ENCODE peak calls at places on chromosomes 4 and X, in five cellular contexts. One of them, this sample, is unnamed.

GRCh38 chr4:11426003-11426402 is 2.7 kb downstream of the HS3ST1 start:
- DNase-seq in type B pancreatic cell: no peak
- DNase-seq in OCI-LY7: no peak
- DNase-seq in HFFc6: no peak
- DNase-seq in B cell: no peak
- DNase-seq in this sample: no peak

GRCh38 chrX:112731793-112732192 is 52.1 kb upstream of the LHFPL1 start:
- DNase-seq in type B pancreatic cell: no peak
- DNase-seq in OCI-LY7: peak
- DNase-seq in HFFc6: no peak
- DNase-seq in B cell: no peak
- DNase-seq in this sample: no peak

GRCh38 chr4:189502841-189503240 is 437.8 kb upstream of the FRG1 start:
- DNase-seq in type B pancreatic cell: no peak
- DNase-seq in OCI-LY7: no peak
- DNase-seq in HFFc6: no peak
- DNase-seq in B cell: no peak
- DNase-seq in this sample: no peak

GRCh38 chrX:19747672-19748610 is 139.5 kb downstream of the SH3KBP1 start:
- DNase-seq in type B pancreatic cell: no peak
- DNase-seq in OCI-LY7: peak
- DNase-seq in HFFc6: no peak
- DNase-seq in B cell: peak
- DNase-seq in this sample: no peak

GRCh38 chrX:1486749-1487361 is 34.1 kb upstream of the ASMTL start:
- DNase-seq in type B pancreatic cell: peak
- DNase-seq in OCI-LY7: no peak
- DNase-seq in HFFc6: no peak
- DNase-seq in B cell: peak
- DNase-seq in this sample: no peak

GRCh38 chr4:185265942-185266341 is 56.5 kb downstream of the SNX25 start:
- DNase-seq in type B pancreatic cell: no peak
- DNase-seq in OCI-LY7: peak
- DNase-seq in HFFc6: peak
- DNase-seq in B cell: no peak
- DNase-seq in this sample: no peak

GRCh38 chrX:11480626-11481025 is 185.1 kb downstream of the ARHGAP6 start:
- DNase-seq in type B pancreatic cell: no peak
- DNase-seq in OCI-LY7: no peak
- DNase-seq in HFFc6: no peak
- DNase-seq in B cell: no peak
- DNase-seq in this sample: no peak

GRCh38 chr4:65381648-65382047 is 288.6 kb downstream of the EPHA5 start:
- DNase-seq in type B pancreatic cell: no peak
- DNase-seq in OCI-LY7: no peak
- DNase-seq in HFFc6: no peak
- DNase-seq in B cell: no peak
- DNase-seq in this sample: no peak

GRCh38 chr4:35106091-35106734 is 1138.1 kb downstream of the ARAP2 start:
- DNase-seq in type B pancreatic cell: no peak
- DNase-seq in OCI-LY7: no peak
- DNase-seq in HFFc6: no peak
- DNase-seq in B cell: no peak
- DNase-seq in this sample: no peak

GRCh38 chr4:101475246-101475645 is 127.9 kb upstream of the PPP3CA start:
- DNase-seq in type B pancreatic cell: no peak
- DNase-seq in OCI-LY7: no peak
- DNase-seq in HFFc6: no peak
- DNase-seq in B cell: no peak
- DNase-seq in this sample: no peak

GRCh38 chr4:88893961-88894360 is 163.0 kb downstream of the FAM13A start:
- DNase-seq in type B pancreatic cell: no peak
- DNase-seq in OCI-LY7: no peak
- DNase-seq in HFFc6: no peak
- DNase-seq in B cell: no peak
- DNase-seq in this sample: no peak

GRCh38 chr4:163595590-163595989 is 101.1 kb downstream of the TMA16 start:
- DNase-seq in type B pancreatic cell: no peak
- DNase-seq in OCI-LY7: no peak
- DNase-seq in HFFc6: no peak
- DNase-seq in B cell: no peak
- DNase-seq in this sample: no peak

GRCh38 chr4:184624972-184625554 is 24.2 kb downstream of the CASP3 start:
- DNase-seq in type B pancreatic cell: no peak
- DNase-seq in OCI-LY7: no peak
- DNase-seq in HFFc6: no peak
- DNase-seq in B cell: no peak
- DNase-seq in this sample: no peak

GRCh38 chr4:183304538-183304937 is 15.5 kb downstream of the CLDN22 start:
- DNase-seq in type B pancreatic cell: no peak
- DNase-seq in OCI-LY7: no peak
- DNase-seq in HFFc6: no peak
- DNase-seq in B cell: no peak
- DNase-seq in this sample: no peak

GRCh38 chr4:76984127-76984526 is 34.6 kb downstream of the SEPTIN11 start:
- DNase-seq in type B pancreatic cell: no peak
- DNase-seq in OCI-LY7: peak
- DNase-seq in HFFc6: peak
- DNase-seq in B cell: no peak
- DNase-seq in this sample: no peak

GRCh38 chr4:8539661-8540060 is 40.5 kb upstream of the GPR78 start:
- DNase-seq in type B pancreatic cell: no peak
- DNase-seq in OCI-LY7: no peak
- DNase-seq in HFFc6: no peak
- DNase-seq in B cell: no peak
- DNase-seq in this sample: no peak

GRCh38 chr4:15078682-15079642 is 76.7 kb downstream of the CPEB2 start:
- DNase-seq in type B pancreatic cell: no peak
- DNase-seq in OCI-LY7: no peak
- DNase-seq in HFFc6: no peak
- DNase-seq in B cell: no peak
- DNase-seq in this sample: no peak

GRCh38 chr4:185054257-185054656 is 36.0 kb downstream of the HELT start:
- DNase-seq in type B pancreatic cell: no peak
- DNase-seq in OCI-LY7: no peak
- DNase-seq in HFFc6: no peak
- DNase-seq in B cell: no peak
- DNase-seq in this sample: no peak

GRCh38 chr4:29276150-29276549 is 1444.0 kb upstream of the PCDH7 start:
- DNase-seq in type B pancreatic cell: no peak
- DNase-seq in OCI-LY7: no peak
- DNase-seq in HFFc6: no peak
- DNase-seq in B cell: no peak
- DNase-seq in this sample: no peak

GRCh38 chr4:139599594-139600374 is 43.8 kb upstream of the SETD7 start:
- DNase-seq in type B pancreatic cell: no peak
- DNase-seq in OCI-LY7: no peak
- DNase-seq in HFFc6: peak
- DNase-seq in B cell: no peak
- DNase-seq in this sample: no peak

GRCh38 chrX:154471870-154472684 is 7.0 kb downstream of the LAGE3 start:
- DNase-seq in type B pancreatic cell: no peak
- DNase-seq in OCI-LY7: no peak
- DNase-seq in HFFc6: no peak
- DNase-seq in B cell: no peak
- DNase-seq in this sample: no peak

GRCh38 chr4:118849867-118850812 is 14.2 kb upstream of the SEC24D start:
- DNase-seq in type B pancreatic cell: no peak
- DNase-seq in OCI-LY7: peak
- DNase-seq in HFFc6: no peak
- DNase-seq in B cell: no peak
- DNase-seq in this sample: no peak

GRCh38 chr4:43690121-43690520 is 758.5 kb downstream of the KCTD8 start:
- DNase-seq in type B pancreatic cell: no peak
- DNase-seq in OCI-LY7: no peak
- DNase-seq in HFFc6: no peak
- DNase-seq in B cell: no peak
- DNase-seq in this sample: no peak

GRCh38 chr4:142534994-142535393 is 311.1 kb downstream of the INPP4B start:
- DNase-seq in type B pancreatic cell: no peak
- DNase-seq in OCI-LY7: no peak
- DNase-seq in HFFc6: peak
- DNase-seq in B cell: no peak
- DNase-seq in this sample: no peak

GRCh38 chr4:141375855-141376254 is 155.2 kb downstream of the ZNF330 start:
- DNase-seq in type B pancreatic cell: no peak
- DNase-seq in OCI-LY7: no peak
- DNase-seq in HFFc6: peak
- DNase-seq in B cell: no peak
- DNase-seq in this sample: no peak

GRCh38 chrX:1481636-1482529 is 29.2 kb upstream of the ASMTL start:
- DNase-seq in type B pancreatic cell: peak
- DNase-seq in OCI-LY7: peak
- DNase-seq in HFFc6: peak
- DNase-seq in B cell: peak
- DNase-seq in this sample: no peak

GRCh38 chr4:113881256-113881655 is 98.2 kb downstream of the ARSJ start:
- DNase-seq in type B pancreatic cell: no peak
- DNase-seq in OCI-LY7: no peak
- DNase-seq in HFFc6: peak
- DNase-seq in B cell: no peak
- DNase-seq in this sample: no peak

GRCh38 chr4:113880240-113881028 is 99.0 kb downstream of the ARSJ start:
- DNase-seq in type B pancreatic cell: no peak
- DNase-seq in OCI-LY7: no peak
- DNase-seq in HFFc6: no peak
- DNase-seq in B cell: no peak
- DNase-seq in this sample: no peak

GRCh38 chr4:113882668-113883067 is 96.8 kb downstream of the ARSJ start:
- DNase-seq in type B pancreatic cell: no peak
- DNase-seq in OCI-LY7: no peak
- DNase-seq in HFFc6: no peak
- DNase-seq in B cell: no peak
- DNase-seq in this sample: no peak

GRCh38 chr4:113874480-113874879 is 105.0 kb downstream of the ARSJ start:
- DNase-seq in type B pancreatic cell: no peak
- DNase-seq in OCI-LY7: no peak
- DNase-seq in HFFc6: no peak
- DNase-seq in B cell: no peak
- DNase-seq in this sample: no peak

GRCh38 chr4:113878718-113879117 is 100.7 kb downstream of the ARSJ start:
- DNase-seq in type B pancreatic cell: no peak
- DNase-seq in OCI-LY7: peak
- DNase-seq in HFFc6: no peak
- DNase-seq in B cell: no peak
- DNase-seq in this sample: no peak
- TF ChIP-seq CTCF in type B pancreatic cell: peak
- TF ChIP-seq CTCF in OCI-LY7: peak
- TF ChIP-seq CTCF in HFFc6: peak
- TF ChIP-seq CTCF in B cell: no peak
- TF ChIP-seq CTCF in this sample: peak

DNA sequence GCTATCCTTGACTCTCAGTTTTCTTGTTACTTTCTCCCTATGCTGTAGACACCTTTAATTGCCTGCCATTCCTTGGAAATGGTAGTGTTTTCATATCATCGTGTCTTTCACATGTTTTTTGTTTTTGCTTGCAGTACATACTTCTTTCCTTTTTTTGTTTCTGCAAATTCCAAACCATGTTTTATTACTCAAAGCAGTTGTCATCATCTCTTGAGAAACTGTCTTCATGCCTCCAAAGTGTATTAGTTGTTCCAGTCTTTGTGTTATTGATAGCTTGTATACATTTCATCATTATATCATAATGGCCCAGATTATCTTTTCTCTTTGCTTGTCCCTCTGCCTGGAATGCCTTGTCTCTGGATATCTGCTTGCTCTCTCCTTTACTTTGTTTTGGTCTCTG is 57.1 kb downstream of the PDLIM5 start:
- DNase-seq in type B pancreatic cell: no peak
- DNase-seq in OCI-LY7: no peak
- DNase-seq in HFFc6: no peak
- DNase-seq in B cell: no peak
- DNase-seq in this sample: no peak
- TF ChIP-seq CTCF in type B pancreatic cell: no peak
- TF ChIP-seq CTCF in OCI-LY7: no peak
- TF ChIP-seq CTCF in HFFc6: no peak
- TF ChIP-seq CTCF in B cell: no peak
- TF ChIP-seq CTCF in this sample: no peak

GRCh38 chrX:17499512-17499911 is 124.5 kb downstream of the NHS start:
- DNase-seq in type B pancreatic cell: no peak
- DNase-seq in OCI-LY7: no peak
- DNase-seq in HFFc6: no peak
- DNase-seq in B cell: no peak
- DNase-seq in this sample: no peak
- TF ChIP-seq CTCF in type B pancreatic cell: no peak
- TF ChIP-seq CTCF in OCI-LY7: no peak
- TF ChIP-seq CTCF in HFFc6: no peak
- TF ChIP-seq CTCF in B cell: no peak
- TF ChIP-seq CTCF in this sample: no peak

DNA sequence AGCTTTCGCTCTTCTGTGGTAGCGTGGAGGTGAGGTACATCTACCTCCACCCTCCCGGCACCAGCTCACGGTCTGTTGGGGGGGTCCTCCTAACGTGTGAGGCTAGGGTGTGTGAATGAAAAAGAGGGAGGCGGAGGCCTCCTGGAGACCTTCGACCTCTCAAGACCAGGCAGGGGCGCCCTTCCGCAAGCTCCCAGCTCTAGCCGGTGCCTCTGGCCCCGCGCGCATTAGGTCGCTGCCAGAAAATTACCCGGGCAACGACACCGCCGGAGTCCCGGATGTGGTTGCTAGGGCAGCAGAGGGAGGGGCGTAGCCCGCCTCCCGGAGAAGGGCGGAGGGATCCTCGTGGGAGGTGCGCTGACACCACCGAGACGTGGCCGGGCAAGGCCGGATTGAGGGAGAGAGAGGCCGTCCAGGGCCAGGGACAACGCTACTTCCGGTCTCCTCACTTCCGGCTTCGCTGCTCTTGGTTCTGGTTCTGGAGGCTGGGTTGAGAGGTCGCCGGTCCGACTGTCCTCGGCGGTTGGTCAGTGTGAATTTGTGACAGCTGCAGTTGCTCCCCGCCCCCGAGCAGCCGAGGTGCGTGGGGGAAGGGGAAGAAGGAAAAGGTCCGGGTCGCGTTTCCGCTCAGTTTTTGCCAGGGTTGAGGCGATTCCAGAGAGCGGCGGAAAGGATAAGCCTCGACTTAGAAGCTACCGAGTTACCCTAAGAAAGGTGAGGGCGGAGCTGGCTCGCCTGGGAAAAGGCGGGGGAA is at the start of the genes ARFIP1 and TIGD4:
- DNase-seq in type B pancreatic cell: peak
- DNase-seq in OCI-LY7: peak
- DNase-seq in HFFc6: peak
- DNase-seq in B cell: peak
- DNase-seq in this sample: peak
- TF ChIP-seq CTCF in type B pancreatic cell: peak
- TF ChIP-seq CTCF in OCI-LY7: peak
- TF ChIP-seq CTCF in HFFc6: peak
- TF ChIP-seq CTCF in B cell: peak
- TF ChIP-seq CTCF in this sample: no peak

GRCh38 chr4:103994059-103994458 is 274.3 kb upstream of the TACR3 start:
- DNase-seq in type B pancreatic cell: no peak
- DNase-seq in OCI-LY7: no peak
- DNase-seq in HFFc6: peak
- DNase-seq in B cell: no peak
- DNase-seq in this sample: no peak
- TF ChIP-seq CTCF in type B pancreatic cell: peak
- TF ChIP-seq CTCF in OCI-LY7: peak
- TF ChIP-seq CTCF in HFFc6: peak
- TF ChIP-seq CTCF in B cell: no peak
- TF ChIP-seq CTCF in this sample: no peak

This sample was measured in mesothelial cell of epicardium.